ENCODE peak calls at places on chromosomes 2 and 18, in four cellular contexts. L is activated naive CD4-positive, alpha-beta T cell treated with anti-CD3 and anti-CD28 coated beads, Interleukin-2, amount 50 U/mL, for 72 hours; P is M059J; I is left cardiac atrium. B is an unnamed sample.

GRCh38 chr2:197204855-197205254 is 105.7 kb downstream of the ANKRD44 start:
- DNase-seq in I (no peak), P (peak), L (no peak), B (no peak)

GRCh38 chr2:8229546-8229986 is 452.3 kb upstream of the ID2 start:
- DNase-seq in I (peak), L (peak), P (peak), B (peak)

GRCh38 chr2:240224676-240225075 is 84.2 kb upstream of the OTOS start:
- DNase-seq in L (no peak), P (peak), I (no peak), B (no peak)

GRCh38 chr2:188725981-188726380 is 248.2 kb upstream of the COL3A1 start:
- DNase-seq in P (peak), L (no peak), I (no peak), B (no peak)

GRCh38 chr2:224162122-224162521 is 123.0 kb upstream of the SERPINE2 start:
- DNase-seq in P (peak), L (no peak), I (no peak), B (no peak)

GRCh38 chr2:177118636-177119035 is 94.0 kb upstream of the HNRNPA3 start:
- DNase-seq in P (no peak), L (no peak), I (no peak), B (no peak)

GRCh38 chr2:241132549-241133435 is 16.5 kb downstream of the PASK start:
- DNase-seq in L (no peak), I (no peak), P (no peak), B (no peak)

GRCh38 chr18:63316612-63317555 is 2.7 kb downstream of the BCL2 start:
- DNase-seq in I (no peak), L (no peak), P (peak), B (no peak)

GRCh38 chr2:86417961-86418360 is 23.2 kb upstream of the KDM3A start:
- DNase-seq in I (no peak), L (no peak), P (peak), B (no peak)

GRCh38 chr2:105432749-105433148 is 33.9 kb upstream of the FHL2 start:
- DNase-seq in I (no peak), P (no peak), L (no peak), B (no peak)

GRCh38 chr2:13014783-13015182 is 298.0 kb downstream of the TRIB2 start:
- DNase-seq in P (no peak), L (no peak), I (no peak), B (no peak)